ENCODE peak calls at places on chromosomes 16 and 17, in nine cellular contexts. R is substantia nigra; S is NCI-H1417; H is fibroblast of mammary gland; P is LHCN-M2; G is HT-29; D is fibroblast of the aortic adventitia; C is stimulated activated CD4-positive, alpha-beta T cell treated with anti-CD3 and anti-CD28 coated beads, Interleukin-4, amount 100 ng/mL, for 24 hours; L is lower leg skin. Q is an unnamed sample.

GRCh38 chr17:36629970-36630369 is 28.6 kb downstream of the MRM1 start:
- DNase-seq in R (no peak), S (peak), H (no peak), P (no peak), G (no peak), D (no peak), C (no peak), L (no peak), Q (no peak)

GRCh38 chr17:38825762-38826247 is 684 bp upstream of the CWC25 start:
- DNase-seq in R (no peak), S (no peak), H (no peak), P (no peak), G (no peak), D (no peak), C (no peak), L (no peak), Q (no peak)

GRCh38 chr17:56824503-56824902 is 9.2 kb downstream of the C17orf67 start:
- DNase-seq in R (no peak), S (no peak), H (peak), P (peak), G (no peak), D (no peak), C (no peak), L (no peak), Q (no peak)

GRCh38 chr17:68719431-68719830 is 118.3 kb upstream of the FAM20A start:
- DNase-seq in R (no peak), S (no peak), H (peak), P (no peak), G (no peak), D (peak), C (no peak), L (no peak), Q (no peak)

GRCh38 chr17:35056013-35056412 is 7.5 kb downstream of the RFFL start:
- DNase-seq in R (no peak), S (no peak), H (no peak), P (no peak), G (no peak), D (no peak), C (no peak), L (no peak), Q (no peak)

GRCh38 chr16:57268804-57269800 is 15.4 kb downstream of the PLLP start:
- DNase-seq in R (no peak), S (no peak), H (no peak), P (no peak), G (no peak), D (peak), C (no peak), L (no peak), Q (no peak)

GRCh38 chr17:28968269-28968913 is 17.1 kb upstream of the PHF12 start:
- DNase-seq in R (no peak), S (no peak), H (no peak), P (no peak), G (no peak), D (peak), C (no peak), L (no peak), Q (no peak)

GRCh38 chr17:68596411-68596945 is 4.7 kb downstream of the FAM20A start:
- DNase-seq in R (no peak), S (no peak), H (no peak), P (no peak), G (no peak), D (no peak), C (no peak), L (no peak), Q (no peak)

GRCh38 chr16:75304521-75305363 is 53.3 kb upstream of the BCAR1 start:
- DNase-seq in R (peak), S (no peak), H (peak), P (peak), G (peak), D (peak), C (no peak), L (peak), Q (peak)

GRCh38 chr16:22728167-22728836 is 85.7 kb upstream of the HS3ST2 start:
- DNase-seq in R (no peak), S (no peak), H (no peak), P (no peak), G (no peak), D (no peak), C (no peak), L (peak), Q (no peak)

GRCh38 chr16:76784530-76784929 is 406.5 kb upstream of the MON1B start:
- DNase-seq in R (no peak), S (no peak), H (no peak), P (no peak), G (no peak), D (no peak), C (no peak), L (no peak), Q (no peak)